ENCODE peak calls at places on chromosomes 13 and 19, in eight cellular contexts. O, L, K, V, F, C, W and X are unnamed samples. For H3K4me1, the result is how much of the 10 kb centered on the place peaks cover.

GRCh38 chr13:70107498-70108271 is at the start of gene ATXN8OS:
- DNase-seq in K (peak), W (no peak), O (no peak), F (peak), C (peak), L (no peak), V (peak), X (no peak)

GRCh38 chr13:30739646-30740642 is 4.6 kb downstream of the ALOX5AP start:
- DNase-seq in F (peak), L (no peak), O (peak), K (no peak), C (no peak), W (peak), V (no peak), X (no peak)

GRCh38 chr19:54262066-54262465 is 5.0 kb upstream of the LILRB5 start:
- DNase-seq in L (no peak), W (no peak), F (no peak), O (no peak), K (no peak), C (no peak), V (no peak), X (no peak)

GRCh38 chr13:44181938-44182337 is 191.7 kb upstream of the SERP2 start:
- DNase-seq in W (no peak), V (no peak), K (no peak), O (no peak), L (no peak), F (no peak), C (no peak), X (no peak)

GRCh38 chr19:30784850-30785459 is 412.8 kb downstream of the ZNF536 start:
- DNase-seq in F (peak), L (peak), K (peak), V (peak), C (peak), W (peak), O (peak), X (peak)

GRCh38 chr19:12913871-12914690 is 5.0 kb downstream of the SYCE2 start:
- DNase-seq in K (no peak), V (peak), O (no peak), L (no peak), F (peak), C (no peak), W (peak), X (peak)

GRCh38 chr19:48424694-48425219 is 21.0 kb upstream of the GRWD1 start:
- DNase-seq in W (peak), V (no peak), L (no peak), F (no peak), C (no peak), K (no peak), O (peak), X (no peak)

GRCh38 chr19:18985257-18985656 is 44.2 kb upstream of the HOMER3 start:
- DNase-seq in O (no peak), L (no peak), W (no peak), C (no peak), V (no peak), K (no peak), F (peak), X (no peak)

GRCh38 chr13:52447354-52447753 is 3.1 kb downstream of the VPS36 start:
- DNase-seq in V (no peak), L (no peak), K (no peak), C (no peak), F (no peak), O (no peak), W (peak), X (no peak)

GRCh38 chr19:54803410-54803809 is at the start of gene KIR2DL4:
- DNase-seq in W (no peak), F (no peak), C (no peak), O (no peak), V (no peak), K (no peak), L (no peak), X (no peak)

GRCh38 chr19:51339687-51340656 is 2.0 kb downstream of the VSIG10L start:
- DNase-seq in K (peak), V (peak), O (peak), W (peak), F (peak), L (peak), C (peak), X (peak)

GRCh38 chr13:80359459-80360297 is 18.8 kb upstream of the SPRY2 start:
- DNase-seq in C (no peak), L (no peak), W (peak), F (peak), O (no peak), V (no peak), K (no peak), X (peak)

GRCh38 chr13:26476111-26476743 is 81.3 kb upstream of the WASF3 start:
- DNase-seq in V (no peak), F (peak), L (no peak), C (peak), W (peak), K (no peak), O (no peak), X (peak)

GRCh38 chr19:15287496-15287895 is 44.8 kb downstream of the BRD4 start:
- DNase-seq in F (no peak), V (peak), L (no peak), O (no peak), W (no peak), C (no peak), K (no peak), X (no peak)

GRCh38 chr19:12788682-12789097 is 2.6 kb upstream of the JUNB start:
- DNase-seq in F (peak), V (peak), W (peak), L (peak), C (peak), O (peak), K (peak), X (peak)

GRCh38 chr13:23992722-23993438 is 95.6 kb upstream of the C1QTNF9B start:
- DNase-seq in V (no peak), O (no peak), F (no peak), W (no peak), L (no peak), C (no peak), K (no peak), X (no peak)

GRCh38 chr13:34521166-34521565 is 420.9 kb upstream of the NBEA start:
- DNase-seq in W (no peak), L (no peak), K (no peak), F (no peak), C (no peak), V (no peak), O (no peak), X (peak)

GRCh38 chr19:14476663-14477401 is 1.7 kb upstream of the PTGER1 start:
- DNase-seq in W (peak), O (peak), F (no peak), V (no peak), L (peak), K (no peak), C (no peak), X (no peak)

GRCh38 chr13:39557285-39557955 is 45.6 kb downstream of the LHFPL6 start:
- DNase-seq in V (no peak), F (no peak), K (no peak), L (no peak), O (no peak), W (no peak), C (no peak), X (no peak)

GRCh38 chr13:60583196-60583908 is 186.3 kb downstream of the TDRD3 start:
- DNase-seq in C (no peak), K (no peak), F (peak), W (peak), L (no peak), V (no peak), O (no peak), X (no peak)

GRCh38 chr19:45245826-45246225 is 619 bp upstream of the EXOC3L2 start:
- DNase-seq in K (no peak), O (no peak), L (no peak), F (no peak), C (no peak), V (no peak), W (no peak), X (no peak)

GRCh38 chr13:110421696-110422395 is 114.8 kb downstream of the COL4A2 start:
- DNase-seq in W (peak), L (no peak), O (no peak), K (no peak), C (no peak), V (no peak), F (no peak), X (no peak)

GRCh38 chr19:35006342-35006998 is 6.3 kb downstream of the GRAMD1A start:
- DNase-seq in V (peak), K (peak), L (peak), W (peak), F (no peak), O (peak), C (no peak), X (no peak)

GRCh38 chr19:38537071-38537847 is 80.5 kb downstream of the MAP4K1 start:
- DNase-seq in C (peak), F (no peak), K (peak), O (no peak), V (no peak), L (no peak), W (no peak), X (no peak)

GRCh38 chr13:75726313-75726712 is 90.2 kb downstream of the LMO7 start:
- DNase-seq in K (no peak), V (no peak), C (no peak), L (no peak), W (no peak), O (no peak), F (no peak), X (no peak)

GRCh38 chr13:94813920-94814500 is 101.7 kb upstream of the SOX21 start:
- DNase-seq in K (no peak), C (no peak), O (no peak), F (peak), W (no peak), L (no peak), V (no peak), X (no peak)

GRCh38 chr19:3977242-3978143 is 6.6 kb upstream of the DAPK3 start:
- DNase-seq in O (no peak), L (no peak), C (no peak), K (no peak), W (no peak), V (no peak), F (no peak), X (no peak)
- TF ChIP-seq CTCF in O (no peak), L (no peak), C (peak), K (no peak), W (peak), V (no peak), F (no peak), X (no peak)

GRCh38 chr19:10768369-10768768 is 50.5 kb downstream of the DNM2 start:
- DNase-seq in V (no peak), L (no peak), O (no peak), C (no peak), K (no peak), F (no peak), W (no peak), X (no peak)
- H3K4me1 ChIP-seq in V (half or more), L (under half), O (half or more), C (half or more), K (half or more), F (under half), W (under half), X (half or more)

DNA sequence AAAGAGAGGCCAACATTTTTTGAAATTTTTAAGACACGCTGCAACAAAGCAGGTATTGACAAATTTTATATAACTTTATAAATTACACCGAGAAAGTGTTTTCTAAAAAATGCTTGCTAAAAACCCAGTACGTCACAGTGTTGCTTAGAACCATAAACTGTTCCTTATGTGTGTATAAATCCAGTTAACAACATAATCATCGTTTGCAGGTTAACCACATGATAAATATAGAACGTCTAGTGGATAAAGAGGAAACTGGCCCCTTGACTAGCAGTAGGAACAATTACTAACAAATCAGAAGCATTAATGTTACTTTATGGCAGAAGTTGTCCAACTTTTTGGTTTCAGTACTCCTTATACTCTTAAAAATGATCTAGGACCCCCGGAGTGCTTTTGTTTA is 1.2 kb downstream of the BRCA2 start:
- DNase-seq in W (no peak), V (no peak), K (no peak), L (no peak), C (no peak), O (no peak), F (no peak), X (no peak)
- H3K4me3 ChIP-seq in W (peak), V (peak), K (peak), L (no peak), C (peak), O (peak), F (peak), X (no peak)

GRCh38 chr19:46600393-46601317 is 475 bp upstream of the CALM3 start:
- DNase-seq in L (peak), W (peak), F (peak), O (peak), K (peak), V (peak), C (peak), X (peak)
- TF ChIP-seq CTCF in L (no peak), W (no peak), F (no peak), O (no peak), K (no peak), V (no peak), C (no peak), X (peak)

GRCh38 chr13:99043700-99044300 is 65.9 kb upstream of the DOCK9 start:
- DNase-seq in V (no peak), K (no peak), L (no peak), F (no peak), W (no peak), C (no peak), O (no peak), X (no peak)

GRCh38 chr13:99044764-99045163 is 66.9 kb upstream of the DOCK9 start:
- DNase-seq in V (no peak), O (no peak), K (no peak), W (no peak), F (no peak), C (no peak), L (no peak), X (no peak)

GRCh38 chr13:99041788-99042187 is 63.9 kb upstream of the DOCK9 start:
- DNase-seq in O (no peak), W (no peak), K (no peak), F (no peak), V (no peak), L (no peak), C (no peak), X (no peak)

GRCh38 chr13:99041337-99041736 is 63.5 kb upstream of the DOCK9 start:
- DNase-seq in V (no peak), K (no peak), W (no peak), C (no peak), O (no peak), L (no peak), F (no peak), X (no peak)

GRCh38 chr13:99042851-99043250 is 65.0 kb upstream of the DOCK9 start:
- DNase-seq in W (no peak), O (no peak), C (no peak), K (no peak), F (no peak), L (no peak), V (no peak), X (no peak)
- H3K4me1 ChIP-seq in W (under half), O (under half), C (under half), K (under half), F (under half), L (under half), V (under half), X (under half)